ENCODE peak calls at places on chromosomes 5 and 9, in five cellular contexts. M, W, B, N and A are unnamed samples.

GRCh38 chr9:94610181-94610591 is 16.6 kb upstream of the FBP2 start:
- DNase-seq in M (no peak), N (no peak), B (no peak), W (no peak), A (no peak)

GRCh38 chr5:126811515-126812198 is 34.7 kb downstream of the LMNB1 start:
- DNase-seq in N (no peak), W (no peak), B (no peak), M (no peak), A (no peak)

GRCh38 chr5:133663380-133664054 is 51.2 kb upstream of the FSTL4 start:
- DNase-seq in N (no peak), M (no peak), B (no peak), W (no peak), A (no peak)

GRCh38 chr9:112000743-112001142 is 104.1 kb downstream of the UGCG start:
- DNase-seq in W (no peak), B (no peak), M (no peak), N (no peak), A (no peak)

GRCh38 chr9:2727966-2728613 is 10.8 kb downstream of the KCNV2 start:
- DNase-seq in W (peak; percentile 69), N (no peak), M (peak; percentile 56), B (peak; percentile 4), A (no peak)

GRCh38 chr5:172959824-172960799 is 888 bp downstream of the RPL26L1 start:
- DNase-seq in B (no peak), M (no peak), W (no peak), N (no peak), A (no peak)

GRCh38 chr9:107742531-107743309 is 253.2 kb upstream of the KLF4 start:
- DNase-seq in W (no peak), M (peak; percentile 73), B (no peak), N (no peak), A (no peak)

GRCh38 chr9:107784235-107784958 is 294.8 kb upstream of the KLF4 start:
- DNase-seq in W (no peak), B (peak; percentile 15), M (peak; percentile 60), N (no peak), A (peak; percentile 56)

GRCh38 chr9:117315236-117315635 is 99.6 kb downstream of the ASTN2 start:
- DNase-seq in M (no peak), N (no peak), W (no peak), B (no peak), A (peak; percentile 60)

GRCh38 chr9:27361401-27361953 is 64.5 kb upstream of the EQTN start:
- DNase-seq in B (no peak), N (no peak), W (no peak), M (no peak), A (no peak)

GRCh38 chr9:33189331-33189731 is 22.2 kb upstream of the B4GALT1 start:
- DNase-seq in W (no peak), M (no peak), N (no peak), B (no peak), A (no peak)

GRCh38 chr5:138466058-138466899 is 1.0 kb downstream of the EGR1 start:
- DNase-seq in B (no peak), M (no peak), N (no peak), W (no peak), A (peak; percentile 36)

GRCh38 chr9:15433661-15434060 is 11.0 kb downstream of the SNAPC3 start:
- DNase-seq in W (no peak), N (no peak), B (no peak), M (no peak), A (no peak)

GRCh38 chr9:33431420-33431819 is 16.0 kb downstream of the AQP3 start:
- DNase-seq in W (no peak), N (no peak), B (no peak), M (no peak), A (no peak)

GRCh38 chr5:131394128-131394527 is 130.3 kb downstream of the CDC42SE2 start:
- DNase-seq in B (no peak), N (no peak), M (no peak), W (no peak), A (no peak)

GRCh38 chr9:90842984-90843383 is 41.4 kb downstream of the SYK start:
- DNase-seq in N (no peak), B (no peak), M (no peak), W (no peak), A (no peak)

GRCh38 chr9:107345327-107345726 is 62.2 kb downstream of the RAD23B start:
- DNase-seq in M (no peak), W (no peak), N (no peak), B (no peak), A (no peak)

GRCh38 chr9:137461316-137461662 is 2.2 kb upstream of the NSMF start:
- DNase-seq in W (no peak), B (no peak), M (peak; percentile 37), N (no peak), A (no peak)

GRCh38 chr9:137459147-137459600 is at the start of gene NSMF:
- DNase-seq in N (peak; percentile 92), W (peak; percentile 91), B (peak; percentile 74), M (peak; percentile 97), A (peak; percentile 97)

GRCh38 chr9:137458194-137459146 is 664 bp downstream of the NSMF start:
- DNase-seq in W (no peak), M (peak; percentile 59), B (no peak), N (no peak), A (peak; percentile 34)

GRCh38 chr9:137460363-137461315 is 1.5 kb upstream of the NSMF start:
- DNase-seq in B (no peak), M (peak; percentile 46), W (no peak), N (no peak), A (peak; percentile 50)

DNA sequence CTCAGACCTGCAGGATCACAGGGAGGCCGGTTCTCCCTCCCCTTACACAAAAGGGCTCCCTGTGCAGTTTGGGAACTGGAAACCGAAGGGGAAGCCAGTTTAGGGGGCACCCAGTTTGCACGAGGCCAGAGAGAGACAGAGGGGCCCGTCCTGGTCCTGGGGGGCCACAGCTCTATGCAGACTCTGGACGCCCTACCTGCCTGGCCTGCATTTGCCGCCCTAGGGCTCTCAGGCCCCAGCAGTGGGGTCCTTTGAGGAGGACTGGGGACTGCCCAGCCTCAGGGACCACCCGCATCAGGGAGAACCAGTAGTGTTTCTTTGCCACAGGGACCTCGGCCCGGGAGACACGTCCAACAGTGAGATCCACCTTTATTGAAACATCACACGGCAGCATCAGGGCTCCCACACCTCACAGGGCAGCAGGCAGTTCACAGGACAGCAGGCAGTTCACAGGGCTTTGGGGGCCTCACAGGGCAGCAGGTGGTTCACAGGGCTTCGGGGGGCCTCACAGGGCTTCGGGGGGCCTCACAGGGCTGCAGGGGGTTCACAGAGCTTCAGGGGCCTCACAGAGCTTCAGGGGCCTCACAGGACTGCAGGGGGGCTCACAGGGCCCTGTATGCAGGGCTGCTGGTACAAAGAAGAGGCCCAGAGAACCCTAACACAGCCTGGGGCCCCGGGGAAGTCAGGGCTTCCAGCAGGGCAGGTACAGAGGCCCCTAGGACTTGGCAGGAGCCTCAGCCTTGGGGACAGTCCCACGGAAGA is 648 bp upstream of the NSMF start:
- DNase-seq in N (no peak), M (no peak), B (no peak), W (no peak), A (peak; percentile 64)
- H3K27ac ChIP-seq in N (no peak overlapping the region), M (peak overlapping the region; percentile 11), B (peak overlapping the region; percentile 81), W (peak overlapping the region; percentile 26), A (peak overlapping the region; percentile 13)

GRCh38 chr9:100409176-100409556 is 17.8 kb upstream of the MSANTD3 start:
- DNase-seq in N (no peak), W (no peak), B (no peak), M (no peak), A (no peak)
- H3K27ac ChIP-seq in N (no peak overlapping the region), W (no peak overlapping the region), B (no peak overlapping the region), M (no peak overlapping the region), A (no peak overlapping the region)

DNA sequence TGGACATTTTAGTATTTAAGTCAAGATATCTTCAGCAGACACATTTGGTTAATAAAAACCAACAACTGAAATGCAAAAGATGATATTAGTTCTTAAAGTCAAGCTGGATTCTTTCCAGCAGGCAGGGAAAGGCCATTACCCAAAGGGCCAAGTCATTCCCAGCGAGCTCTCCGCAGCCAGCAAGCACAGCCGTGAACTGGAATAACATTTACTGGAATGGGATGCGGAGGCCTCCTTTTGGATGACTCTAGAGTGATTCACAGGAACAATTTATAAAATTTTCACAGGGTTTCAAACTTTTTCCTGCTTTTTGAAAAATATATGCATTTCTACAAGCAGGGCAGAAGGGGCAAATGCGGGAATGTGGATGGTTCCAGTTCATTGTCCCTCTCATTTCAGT is 76.6 kb upstream of the DAB2 start:
- DNase-seq in N (no peak), M (peak; percentile 50), B (no peak), W (peak; percentile 81), A (peak; percentile 65)
- H3K27ac ChIP-seq in N (no peak overlapping the region), M (no peak overlapping the region), B (no peak overlapping the region), W (peak overlapping the region; percentile 79), A (no peak overlapping the region)

DNA sequence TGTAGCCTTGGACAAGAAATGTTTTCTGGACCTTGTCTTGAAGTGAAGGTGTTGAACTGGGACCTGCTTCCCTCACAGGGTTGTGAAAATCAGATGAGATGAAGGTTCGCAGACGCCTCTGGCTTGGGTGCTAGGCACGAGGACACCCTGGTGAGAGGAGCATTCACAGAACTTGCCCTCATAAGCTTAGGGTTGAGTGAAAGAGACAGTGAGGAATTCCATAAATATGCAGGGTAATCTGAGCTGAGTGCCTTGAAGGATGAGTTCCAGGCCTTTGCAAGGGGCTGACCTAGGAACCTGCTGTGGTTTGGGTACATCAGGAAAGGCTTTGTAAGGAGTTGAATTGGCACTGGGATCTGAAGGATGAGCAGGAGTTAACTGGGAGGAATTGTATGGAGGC is 75.7 kb upstream of the SAP30L start:
- DNase-seq in N (no peak), M (no peak), B (no peak), W (peak; percentile 27), A (no peak)
- H3K27ac ChIP-seq in N (no peak overlapping the region), M (no peak overlapping the region), B (peak overlapping the region; percentile 52), W (no peak overlapping the region), A (no peak overlapping the region)